ENCODE peak calls at places on chromosomes 12 and 14, in eight cellular contexts. One of them, this sample, is unnamed.

GRCh38 chr12:127083028-127083949 is 1183.7 kb upstream of the TMEM132C start:
- DNase-seq in effector memory CD4-positive, alpha-beta T cell: no peak
- DNase-seq in CD4-positive, alpha-beta memory T cell: peak; percentile 37
- DNase-seq in HepG2: peak; percentile 59
- DNase-seq in mesenchymal stem cell: peak; percentile 83
- DNase-seq in H9: no peak
- DNase-seq in transverse colon: no peak
- DNase-seq in heart left ventricle: no peak
- DNase-seq in this sample: peak; percentile 50

GRCh38 chr14:60931206-60931605 is 49.7 kb downstream of the TRMT5 start:
- DNase-seq in effector memory CD4-positive, alpha-beta T cell: no peak
- DNase-seq in CD4-positive, alpha-beta memory T cell: no peak
- DNase-seq in HepG2: no peak
- DNase-seq in mesenchymal stem cell: no peak
- DNase-seq in H9: no peak
- DNase-seq in transverse colon: no peak
- DNase-seq in heart left ventricle: no peak
- DNase-seq in this sample: no peak

GRCh38 chr12:43776498-43776897 is 17.7 kb downstream of the IRAK4 start:
- DNase-seq in effector memory CD4-positive, alpha-beta T cell: no peak
- DNase-seq in CD4-positive, alpha-beta memory T cell: peak; percentile 19
- DNase-seq in HepG2: peak; percentile 44
- DNase-seq in mesenchymal stem cell: peak; percentile 42
- DNase-seq in H9: no peak
- DNase-seq in transverse colon: no peak
- DNase-seq in heart left ventricle: no peak
- DNase-seq in this sample: no peak

GRCh38 chr12:107522692-107523477 is 162.7 kb upstream of the PWP1 start:
- DNase-seq in effector memory CD4-positive, alpha-beta T cell: no peak
- DNase-seq in CD4-positive, alpha-beta memory T cell: no peak
- DNase-seq in HepG2: peak; percentile 20
- DNase-seq in mesenchymal stem cell: no peak
- DNase-seq in H9: peak; percentile 72
- DNase-seq in transverse colon: no peak
- DNase-seq in heart left ventricle: no peak
- DNase-seq in this sample: no peak

GRCh38 chr14:101083564-101084435 is 180.3 kb upstream of the RTL1 start:
- DNase-seq in effector memory CD4-positive, alpha-beta T cell: no peak
- DNase-seq in CD4-positive, alpha-beta memory T cell: no peak
- DNase-seq in HepG2: peak; percentile 20
- DNase-seq in mesenchymal stem cell: no peak
- DNase-seq in H9: peak; percentile 76
- DNase-seq in transverse colon: peak; percentile 8
- DNase-seq in heart left ventricle: peak; percentile 28
- DNase-seq in this sample: no peak

GRCh38 chr14:75982724-75983358 is 1.0 kb upstream of the TGFB3 start:
- DNase-seq in effector memory CD4-positive, alpha-beta T cell: no peak
- DNase-seq in CD4-positive, alpha-beta memory T cell: no peak
- DNase-seq in HepG2: no peak
- DNase-seq in mesenchymal stem cell: peak; percentile 62
- DNase-seq in H9: no peak
- DNase-seq in transverse colon: peak; percentile 59
- DNase-seq in heart left ventricle: peak; percentile 89
- DNase-seq in this sample: no peak

GRCh38 chr12:108232565-108232964 is 103.5 kb downstream of the WSCD2 start:
- DNase-seq in effector memory CD4-positive, alpha-beta T cell: no peak
- DNase-seq in CD4-positive, alpha-beta memory T cell: no peak
- DNase-seq in HepG2: no peak
- DNase-seq in mesenchymal stem cell: no peak
- DNase-seq in H9: no peak
- DNase-seq in transverse colon: no peak
- DNase-seq in heart left ventricle: no peak
- DNase-seq in this sample: no peak

GRCh38 chr14:74577247-74577947 is 34.6 kb downstream of the LTBP2 start:
- DNase-seq in effector memory CD4-positive, alpha-beta T cell: no peak
- DNase-seq in CD4-positive, alpha-beta memory T cell: no peak
- DNase-seq in HepG2: no peak
- DNase-seq in mesenchymal stem cell: no peak
- DNase-seq in H9: no peak
- DNase-seq in transverse colon: no peak
- DNase-seq in heart left ventricle: peak; percentile 42
- DNase-seq in this sample: no peak

GRCh38 chr14:54339771-54340170 is 57.0 kb upstream of the CDKN3 start:
- DNase-seq in effector memory CD4-positive, alpha-beta T cell: no peak
- DNase-seq in CD4-positive, alpha-beta memory T cell: no peak
- DNase-seq in HepG2: no peak
- DNase-seq in mesenchymal stem cell: no peak
- DNase-seq in H9: no peak
- DNase-seq in transverse colon: no peak
- DNase-seq in heart left ventricle: no peak
- DNase-seq in this sample: no peak

GRCh38 chr14:68271996-68272395 is 452.4 kb downstream of the RAD51B start:
- DNase-seq in effector memory CD4-positive, alpha-beta T cell: no peak
- DNase-seq in CD4-positive, alpha-beta memory T cell: no peak
- DNase-seq in HepG2: no peak
- DNase-seq in mesenchymal stem cell: no peak
- DNase-seq in H9: no peak
- DNase-seq in transverse colon: no peak
- DNase-seq in heart left ventricle: no peak
- DNase-seq in this sample: no peak

DNA sequence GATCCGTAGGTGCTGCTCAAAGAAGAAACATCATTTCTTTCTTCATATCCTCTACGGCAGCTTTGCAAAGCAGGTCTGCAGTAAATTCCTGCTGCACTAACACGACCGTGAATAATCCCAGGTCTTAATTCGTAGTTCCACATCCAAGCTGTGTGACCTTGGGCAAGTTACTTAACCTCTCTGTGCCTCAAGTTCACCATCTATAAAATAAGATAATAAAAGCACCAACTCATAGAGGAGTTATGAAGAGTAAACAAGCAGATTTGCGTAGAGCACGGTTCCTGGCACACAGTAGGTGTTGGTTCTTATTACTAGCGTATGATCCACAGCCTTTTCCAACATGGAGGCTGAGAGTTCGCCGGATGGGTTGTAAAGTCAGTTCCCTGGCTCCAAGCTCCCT is 3.6 kb downstream of the NCOR2 start:
- DNase-seq in effector memory CD4-positive, alpha-beta T cell: no peak
- DNase-seq in CD4-positive, alpha-beta memory T cell: no peak
- DNase-seq in HepG2: no peak
- DNase-seq in mesenchymal stem cell: no peak
- DNase-seq in H9: no peak
- DNase-seq in transverse colon: no peak
- DNase-seq in heart left ventricle: no peak
- DNase-seq in this sample: no peak
- H3K27ac ChIP-seq in effector memory CD4-positive, alpha-beta T cell: no peak overlapping the region
- H3K27ac ChIP-seq in CD4-positive, alpha-beta memory T cell: no peak overlapping the region
- H3K27ac ChIP-seq in HepG2: no peak overlapping the region
- H3K27ac ChIP-seq in mesenchymal stem cell: no peak overlapping the region
- H3K27ac ChIP-seq in H9: no peak overlapping the region
- H3K27ac ChIP-seq in transverse colon: peak overlapping the region; percentile 28
- H3K27ac ChIP-seq in heart left ventricle: no peak overlapping the region
- H3K27ac ChIP-seq in this sample: peak overlapping the region; percentile 4

GRCh38 chr12:6092784-6093722 is 31.4 kb downstream of the VWF start:
- DNase-seq in effector memory CD4-positive, alpha-beta T cell: no peak
- DNase-seq in CD4-positive, alpha-beta memory T cell: no peak
- DNase-seq in HepG2: no peak
- DNase-seq in mesenchymal stem cell: peak; percentile 90
- DNase-seq in H9: no peak
- DNase-seq in transverse colon: peak; percentile 45
- DNase-seq in heart left ventricle: no peak
- DNase-seq in this sample: no peak
- H3K27ac ChIP-seq in effector memory CD4-positive, alpha-beta T cell: no peak overlapping the region
- H3K27ac ChIP-seq in CD4-positive, alpha-beta memory T cell: no peak overlapping the region
- H3K27ac ChIP-seq in HepG2: no peak overlapping the region
- H3K27ac ChIP-seq in mesenchymal stem cell: peak overlapping the region; percentile 58
- H3K27ac ChIP-seq in H9: no peak overlapping the region
- H3K27ac ChIP-seq in transverse colon: peak overlapping the region; percentile 4
- H3K27ac ChIP-seq in heart left ventricle: peak overlapping the region; percentile 10
- H3K27ac ChIP-seq in this sample: no peak overlapping the region

GRCh38 chr14:99035712-99036593 is 236.0 kb downstream of the BCL11B start:
- DNase-seq in effector memory CD4-positive, alpha-beta T cell: no peak
- DNase-seq in CD4-positive, alpha-beta memory T cell: no peak
- DNase-seq in HepG2: peak; percentile 10
- DNase-seq in mesenchymal stem cell: peak; percentile 15
- DNase-seq in H9: peak; percentile 84
- DNase-seq in transverse colon: peak; percentile 57
- DNase-seq in heart left ventricle: peak; percentile 87
- DNase-seq in this sample: no peak

GRCh38 chr14:99033951-99034350 is 238.0 kb downstream of the BCL11B start:
- DNase-seq in effector memory CD4-positive, alpha-beta T cell: no peak
- DNase-seq in CD4-positive, alpha-beta memory T cell: no peak
- DNase-seq in HepG2: no peak
- DNase-seq in mesenchymal stem cell: no peak
- DNase-seq in H9: no peak
- DNase-seq in transverse colon: no peak
- DNase-seq in heart left ventricle: no peak
- DNase-seq in this sample: no peak

GRCh38 chr14:99034711-99035171 is 237.3 kb downstream of the BCL11B start:
- DNase-seq in effector memory CD4-positive, alpha-beta T cell: no peak
- DNase-seq in CD4-positive, alpha-beta memory T cell: no peak
- DNase-seq in HepG2: no peak
- DNase-seq in mesenchymal stem cell: no peak
- DNase-seq in H9: peak; percentile 65
- DNase-seq in transverse colon: no peak
- DNase-seq in heart left ventricle: no peak
- DNase-seq in this sample: no peak

GRCh38 chr14:99036594-99037293 is 235.3 kb downstream of the BCL11B start:
- DNase-seq in effector memory CD4-positive, alpha-beta T cell: no peak
- DNase-seq in CD4-positive, alpha-beta memory T cell: no peak
- DNase-seq in HepG2: no peak
- DNase-seq in mesenchymal stem cell: no peak
- DNase-seq in H9: no peak
- DNase-seq in transverse colon: no peak
- DNase-seq in heart left ventricle: no peak
- DNase-seq in this sample: no peak

DNA sequence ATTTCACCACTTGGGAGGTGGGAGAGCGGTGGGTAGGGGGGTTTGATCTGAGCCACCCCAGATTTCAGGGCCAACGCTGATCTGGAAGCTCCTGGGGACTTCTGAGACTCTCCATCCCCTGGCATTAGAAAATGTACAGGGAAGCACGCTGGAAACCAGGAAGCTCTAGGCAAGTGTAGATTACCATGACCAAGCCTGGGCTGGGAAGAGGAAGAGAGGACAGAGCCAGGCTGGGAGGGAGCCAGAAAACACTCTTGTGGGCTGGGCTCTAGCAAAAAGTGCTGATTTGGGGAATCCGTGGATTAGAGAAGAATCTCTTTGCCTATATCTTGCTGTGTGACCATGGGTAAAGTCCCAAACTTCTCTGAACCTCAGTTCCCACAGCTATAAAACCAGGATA is 236.7 kb downstream of the BCL11B start:
- DNase-seq in effector memory CD4-positive, alpha-beta T cell: no peak
- DNase-seq in CD4-positive, alpha-beta memory T cell: no peak
- DNase-seq in HepG2: no peak
- DNase-seq in mesenchymal stem cell: no peak
- DNase-seq in H9: no peak
- DNase-seq in transverse colon: peak; percentile 41
- DNase-seq in heart left ventricle: no peak
- DNase-seq in this sample: no peak
- H3K27ac ChIP-seq in effector memory CD4-positive, alpha-beta T cell: no peak overlapping the region
- H3K27ac ChIP-seq in CD4-positive, alpha-beta memory T cell: no peak overlapping the region
- H3K27ac ChIP-seq in HepG2: no peak overlapping the region
- H3K27ac ChIP-seq in mesenchymal stem cell: no peak overlapping the region
- H3K27ac ChIP-seq in H9: no peak overlapping the region
- H3K27ac ChIP-seq in transverse colon: peak overlapping the region; percentile 62
- H3K27ac ChIP-seq in heart left ventricle: no peak overlapping the region
- H3K27ac ChIP-seq in this sample: no peak overlapping the region

DNA sequence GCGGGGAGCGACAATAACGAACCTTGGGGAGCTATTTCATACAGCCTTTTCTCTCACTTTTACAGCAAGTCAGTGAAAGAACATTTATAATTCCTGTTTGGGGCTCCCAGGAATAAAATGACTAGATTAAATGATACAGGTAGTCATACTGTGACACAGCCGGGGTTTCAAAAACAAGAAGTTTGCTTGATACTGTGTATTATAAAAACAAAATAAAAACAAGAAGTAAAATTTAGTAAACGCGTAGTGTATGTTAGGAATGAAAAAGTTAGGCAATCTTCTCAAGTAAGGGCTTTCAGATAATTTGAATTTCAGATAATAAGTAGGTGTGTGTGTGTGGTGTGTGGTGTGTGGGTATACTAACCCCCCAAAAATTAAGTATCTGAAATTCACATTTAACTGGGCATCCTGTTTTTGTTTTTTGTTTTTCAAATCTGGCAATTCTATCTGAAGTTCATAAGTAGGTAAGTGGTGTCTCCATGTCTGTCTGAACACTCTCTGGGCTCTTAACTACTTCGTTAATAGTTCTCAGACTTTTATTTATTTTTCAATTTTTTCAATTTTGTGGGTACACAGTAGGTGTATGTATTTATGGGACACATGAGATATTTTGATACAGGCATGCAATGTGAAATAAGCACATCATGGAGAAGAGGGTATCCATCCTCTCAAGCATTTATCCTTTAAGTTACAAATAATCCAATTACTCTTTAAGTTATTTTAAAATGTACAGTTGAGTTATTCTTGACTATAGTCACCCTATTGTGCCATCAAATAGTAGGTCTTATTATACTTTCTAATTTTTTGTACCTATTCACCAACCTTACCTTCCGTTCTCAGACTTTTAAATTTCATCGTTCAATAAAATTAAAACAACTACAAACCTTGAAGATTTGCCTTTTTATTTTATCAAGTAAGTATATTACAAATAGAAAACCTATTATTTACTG is 649 bp upstream of the DCTN2 start:
- DNase-seq in effector memory CD4-positive, alpha-beta T cell: no peak
- DNase-seq in CD4-positive, alpha-beta memory T cell: no peak
- DNase-seq in HepG2: no peak
- DNase-seq in mesenchymal stem cell: no peak
- DNase-seq in H9: no peak
- DNase-seq in transverse colon: no peak
- DNase-seq in heart left ventricle: no peak
- DNase-seq in this sample: no peak
- H3K27ac ChIP-seq in effector memory CD4-positive, alpha-beta T cell: peak overlapping the region; percentile 83
- H3K27ac ChIP-seq in CD4-positive, alpha-beta memory T cell: peak overlapping the region; percentile 84
- H3K27ac ChIP-seq in HepG2: no peak overlapping the region
- H3K27ac ChIP-seq in mesenchymal stem cell: no peak overlapping the region
- H3K27ac ChIP-seq in H9: no peak overlapping the region
- H3K27ac ChIP-seq in transverse colon: peak overlapping the region; percentile 90
- H3K27ac ChIP-seq in heart left ventricle: no peak overlapping the region
- H3K27ac ChIP-seq in this sample: peak overlapping the region; percentile 88

GRCh38 chr12:110813756-110814155 is 33.0 kb upstream of the CCDC63 start:
- DNase-seq in effector memory CD4-positive, alpha-beta T cell: no peak
- DNase-seq in CD4-positive, alpha-beta memory T cell: no peak
- DNase-seq in HepG2: no peak
- DNase-seq in mesenchymal stem cell: no peak
- DNase-seq in H9: no peak
- DNase-seq in transverse colon: no peak
- DNase-seq in heart left ventricle: no peak
- DNase-seq in this sample: no peak
- H3K27ac ChIP-seq in effector memory CD4-positive, alpha-beta T cell: no peak overlapping the region
- H3K27ac ChIP-seq in CD4-positive, alpha-beta memory T cell: no peak overlapping the region
- H3K27ac ChIP-seq in HepG2: no peak overlapping the region
- H3K27ac ChIP-seq in mesenchymal stem cell: no peak overlapping the region
- H3K27ac ChIP-seq in H9: no peak overlapping the region
- H3K27ac ChIP-seq in transverse colon: no peak overlapping the region
- H3K27ac ChIP-seq in heart left ventricle: no peak overlapping the region
- H3K27ac ChIP-seq in this sample: no peak overlapping the region

GRCh38 chr12:5032821-5033220 is 10.9 kb upstream of the KCNA5 start:
- DNase-seq in effector memory CD4-positive, alpha-beta T cell: no peak
- DNase-seq in CD4-positive, alpha-beta memory T cell: no peak
- DNase-seq in HepG2: no peak
- DNase-seq in mesenchymal stem cell: no peak
- DNase-seq in H9: no peak
- DNase-seq in transverse colon: no peak
- DNase-seq in heart left ventricle: no peak
- DNase-seq in this sample: no peak
- H3K27ac ChIP-seq in effector memory CD4-positive, alpha-beta T cell: no peak overlapping the region
- H3K27ac ChIP-seq in CD4-positive, alpha-beta memory T cell: no peak overlapping the region
- H3K27ac ChIP-seq in HepG2: no peak overlapping the region
- H3K27ac ChIP-seq in mesenchymal stem cell: no peak overlapping the region
- H3K27ac ChIP-seq in H9: no peak overlapping the region
- H3K27ac ChIP-seq in transverse colon: no peak overlapping the region
- H3K27ac ChIP-seq in heart left ventricle: no peak overlapping the region
- H3K27ac ChIP-seq in this sample: no peak overlapping the region